ENCODE peak calls at places on chromosomes 5 and 9, in six cellular contexts. One of them, this sample, is unnamed.

GRCh38 chr5:142204219-142204618 is 95.6 kb downstream of the NDFIP1 start:
- DNase-seq in Peyer's patch: no peak
- DNase-seq in lower lobe of right lung: no peak
- DNase-seq in body of pancreas: no peak
- DNase-seq in AG09309: no peak
- DNase-seq in fibroblast of lung: no peak
- DNase-seq in this sample: no peak

GRCh38 chr5:170179626-170180025 is 53.2 kb upstream of the C5orf58 start:
- DNase-seq in AG09309: no peak
- DNase-seq in body of pancreas: no peak
- DNase-seq in fibroblast of lung: no peak
- DNase-seq in lower lobe of right lung: no peak
- DNase-seq in Peyer's patch: no peak
- DNase-seq in this sample: no peak

GRCh38 chr5:163964650-163965049 is 459.2 kb downstream of the MAT2B start:
- DNase-seq in lower lobe of right lung: no peak
- DNase-seq in Peyer's patch: no peak
- DNase-seq in body of pancreas: no peak
- DNase-seq in fibroblast of lung: peak; percentile 53
- DNase-seq in AG09309: no peak
- DNase-seq in this sample: no peak

GRCh38 chr5:56106837-56107236 is 112.1 kb upstream of the IL6ST start:
- DNase-seq in body of pancreas: no peak
- DNase-seq in lower lobe of right lung: no peak
- DNase-seq in fibroblast of lung: no peak
- DNase-seq in AG09309: no peak
- DNase-seq in Peyer's patch: no peak
- DNase-seq in this sample: no peak

GRCh38 chr5:177194278-177194677 is 60.7 kb downstream of the NSD1 start:
- DNase-seq in AG09309: peak; percentile 96
- DNase-seq in fibroblast of lung: peak; percentile 88
- DNase-seq in Peyer's patch: no peak
- DNase-seq in body of pancreas: no peak
- DNase-seq in lower lobe of right lung: no peak
- DNase-seq in this sample: no peak

GRCh38 chr9:132575005-132575609 is 7.3 kb upstream of the BARHL1 start:
- DNase-seq in Peyer's patch: peak; percentile 27
- DNase-seq in lower lobe of right lung: peak; percentile 69
- DNase-seq in fibroblast of lung: peak; percentile 72
- DNase-seq in body of pancreas: peak; percentile 63
- DNase-seq in AG09309: peak; percentile 8
- DNase-seq in this sample: no peak

GRCh38 chr5:59793000-59793399 is 100.5 kb downstream of the PDE4D start:
- DNase-seq in Peyer's patch: no peak
- DNase-seq in lower lobe of right lung: no peak
- DNase-seq in fibroblast of lung: peak; percentile 91
- DNase-seq in AG09309: peak; percentile 71
- DNase-seq in body of pancreas: no peak
- DNase-seq in this sample: no peak

GRCh38 chr5:126454081-126454480 is 30.9 kb downstream of the GRAMD2B start:
- DNase-seq in fibroblast of lung: no peak
- DNase-seq in Peyer's patch: no peak
- DNase-seq in AG09309: no peak
- DNase-seq in body of pancreas: no peak
- DNase-seq in lower lobe of right lung: no peak
- DNase-seq in this sample: no peak

GRCh38 chr9:131552030-131552429 is 6.7 kb downstream of the PRRT1B start:
- DNase-seq in lower lobe of right lung: no peak
- DNase-seq in AG09309: no peak
- DNase-seq in Peyer's patch: no peak
- DNase-seq in body of pancreas: no peak
- DNase-seq in fibroblast of lung: no peak
- DNase-seq in this sample: no peak

GRCh38 chr5:65076251-65076869 is 307.6 kb downstream of the CWC27 start:
- DNase-seq in AG09309: peak; percentile 46
- DNase-seq in body of pancreas: peak; percentile 17
- DNase-seq in fibroblast of lung: peak; percentile 75
- DNase-seq in lower lobe of right lung: peak; percentile 65
- DNase-seq in Peyer's patch: peak; percentile 69
- DNase-seq in this sample: no peak

GRCh38 chr5:180119886-180120220 is 48.3 kb upstream of the RNF130 start:
- DNase-seq in body of pancreas: no peak
- DNase-seq in lower lobe of right lung: no peak
- DNase-seq in AG09309: no peak
- DNase-seq in Peyer's patch: no peak
- DNase-seq in fibroblast of lung: no peak
- DNase-seq in this sample: no peak

GRCh38 chr5:1133510-1134255 is 21.8 kb upstream of the SLC12A7 start:
- DNase-seq in body of pancreas: no peak
- DNase-seq in Peyer's patch: no peak
- DNase-seq in lower lobe of right lung: no peak
- DNase-seq in fibroblast of lung: no peak
- DNase-seq in AG09309: no peak
- DNase-seq in this sample: no peak

GRCh38 chr5:103295871-103296270 is 37.3 kb downstream of the MACIR start:
- DNase-seq in Peyer's patch: no peak
- DNase-seq in AG09309: no peak
- DNase-seq in fibroblast of lung: no peak
- DNase-seq in lower lobe of right lung: no peak
- DNase-seq in body of pancreas: no peak
- DNase-seq in this sample: no peak

GRCh38 chr5:133637206-133637605 is 24.9 kb upstream of the FSTL4 start:
- DNase-seq in body of pancreas: no peak
- DNase-seq in lower lobe of right lung: no peak
- DNase-seq in fibroblast of lung: no peak
- DNase-seq in AG09309: no peak
- DNase-seq in Peyer's patch: no peak
- DNase-seq in this sample: no peak

GRCh38 chr5:121707196-121707595 is 144.5 kb upstream of the FTMT start:
- DNase-seq in fibroblast of lung: peak; percentile 56
- DNase-seq in Peyer's patch: no peak
- DNase-seq in AG09309: no peak
- DNase-seq in lower lobe of right lung: no peak
- DNase-seq in body of pancreas: no peak
- DNase-seq in this sample: no peak

GRCh38 chr5:78899922-78900362 is 85.2 kb downstream of the ARSB start:
- DNase-seq in body of pancreas: peak; percentile 76
- DNase-seq in fibroblast of lung: peak; percentile 70
- DNase-seq in Peyer's patch: no peak
- DNase-seq in AG09309: no peak
- DNase-seq in lower lobe of right lung: peak; percentile 50
- DNase-seq in this sample: no peak

GRCh38 chr9:124800306-124801259 is 23.6 kb downstream of the OLFML2A start:
- DNase-seq in Peyer's patch: peak; percentile 63
- DNase-seq in fibroblast of lung: peak; percentile 61
- DNase-seq in lower lobe of right lung: peak; percentile 75
- DNase-seq in body of pancreas: peak; percentile 44
- DNase-seq in AG09309: no peak
- DNase-seq in this sample: peak; percentile 30

GRCh38 chr5:95938766-95939165 is 22.9 kb downstream of the ELL2 start:
- DNase-seq in body of pancreas: no peak
- DNase-seq in Peyer's patch: no peak
- DNase-seq in lower lobe of right lung: no peak
- DNase-seq in fibroblast of lung: no peak
- DNase-seq in AG09309: no peak
- DNase-seq in this sample: no peak

GRCh38 chr5:177537389-177538361 is 16.7 kb downstream of the FAM193B start:
- DNase-seq in body of pancreas: peak; percentile 37
- DNase-seq in fibroblast of lung: peak; percentile 29
- DNase-seq in Peyer's patch: no peak
- DNase-seq in AG09309: peak; percentile 83
- DNase-seq in lower lobe of right lung: no peak
- DNase-seq in this sample: no peak

GRCh38 chr9:123457586-123457985 is 101.6 kb downstream of the CRB2 start:
- DNase-seq in AG09309: no peak
- DNase-seq in lower lobe of right lung: no peak
- DNase-seq in body of pancreas: no peak
- DNase-seq in fibroblast of lung: no peak
- DNase-seq in Peyer's patch: no peak
- DNase-seq in this sample: no peak

DNA sequence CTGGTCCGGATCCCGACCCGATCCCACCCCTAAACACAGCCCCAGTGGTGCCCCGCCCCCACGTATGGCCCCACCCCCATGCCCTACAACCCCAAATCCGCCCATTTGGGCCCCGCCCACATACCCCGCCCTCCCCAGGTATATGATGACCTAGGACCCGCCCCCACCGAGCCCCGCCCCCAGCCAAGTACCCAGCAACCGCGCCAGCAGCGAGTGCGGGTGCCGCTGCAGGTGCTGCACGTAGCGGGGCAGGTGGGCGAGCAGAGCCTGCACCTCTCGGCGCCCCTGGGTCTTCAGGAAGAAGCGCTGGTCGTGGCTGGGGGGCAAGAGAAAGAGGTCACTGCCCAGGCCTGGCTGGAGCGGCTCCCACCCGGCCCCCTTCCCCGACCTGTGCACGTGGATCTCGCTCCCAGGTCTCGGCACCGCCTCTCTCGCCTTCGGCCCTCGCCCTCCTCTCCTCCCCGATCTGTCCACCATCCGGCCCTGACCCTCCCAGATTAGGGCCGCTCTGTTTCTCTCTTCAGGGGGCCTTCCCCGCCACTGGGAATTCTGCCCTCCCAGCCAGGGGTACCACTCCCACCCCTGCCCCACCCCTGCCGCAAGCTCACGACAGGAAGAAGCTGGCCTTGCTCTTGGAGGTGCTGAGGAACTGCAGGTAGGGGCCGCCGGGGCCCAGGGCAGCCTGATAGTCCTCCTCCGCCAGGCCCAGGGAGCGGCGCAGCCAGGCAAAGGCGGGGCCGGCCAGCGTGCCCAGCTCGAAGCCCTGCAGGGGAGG is 2.9 kb downstream of the PIP5KL1 start:
- DNase-seq in body of pancreas: peak; percentile 68
- DNase-seq in AG09309: no peak
- DNase-seq in fibroblast of lung: no peak
- DNase-seq in Peyer's patch: peak; percentile 86
- DNase-seq in lower lobe of right lung: peak; percentile 84
- DNase-seq in this sample: no peak
- TF ChIP-seq CTCF in body of pancreas: no peak
- TF ChIP-seq CTCF in AG09309: no peak
- TF ChIP-seq CTCF in fibroblast of lung: no peak
- TF ChIP-seq CTCF in Peyer's patch: no peak
- TF ChIP-seq CTCF in lower lobe of right lung: no peak
- TF ChIP-seq CTCF in this sample: no peak

DNA sequence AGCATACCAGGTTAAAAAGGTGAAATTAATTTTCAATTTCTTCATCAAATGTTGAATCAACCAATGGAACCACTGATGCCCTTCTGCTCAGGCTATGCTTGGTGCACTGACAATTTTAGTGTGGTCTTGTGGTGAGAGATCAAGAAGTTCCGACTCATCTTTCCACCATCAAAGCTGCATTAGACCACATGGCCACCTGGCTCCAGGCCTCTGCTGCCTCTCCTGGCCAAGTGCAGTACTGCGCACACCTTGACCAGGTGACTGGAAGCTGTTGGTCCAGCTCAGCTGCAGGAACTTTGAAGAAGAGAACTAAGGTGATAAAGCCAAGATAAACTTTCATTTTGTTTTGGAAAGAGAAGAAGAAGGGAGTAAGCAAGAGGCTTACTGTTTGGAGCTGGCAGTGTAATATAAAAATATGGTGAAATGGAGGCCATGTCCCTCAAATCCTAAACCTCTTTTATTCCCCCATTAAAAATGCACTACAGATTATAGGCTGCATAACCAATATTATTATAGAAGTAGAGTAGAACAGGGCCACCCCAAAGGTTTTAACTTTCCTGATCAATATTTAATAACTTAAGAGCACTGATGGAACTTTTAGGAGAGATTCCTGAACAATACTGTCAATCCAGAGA is 315.5 kb upstream of the C9orf72 start:
- DNase-seq in body of pancreas: peak; percentile 33
- DNase-seq in AG09309: no peak
- DNase-seq in fibroblast of lung: no peak
- DNase-seq in lower lobe of right lung: no peak
- DNase-seq in Peyer's patch: no peak
- DNase-seq in this sample: no peak
- TF ChIP-seq CTCF in body of pancreas: peak; percentile 51
- TF ChIP-seq CTCF in AG09309: peak; percentile 42
- TF ChIP-seq CTCF in fibroblast of lung: no peak
- TF ChIP-seq CTCF in lower lobe of right lung: peak; percentile 70
- TF ChIP-seq CTCF in Peyer's patch: peak; percentile 14
- TF ChIP-seq CTCF in this sample: no peak

DNA sequence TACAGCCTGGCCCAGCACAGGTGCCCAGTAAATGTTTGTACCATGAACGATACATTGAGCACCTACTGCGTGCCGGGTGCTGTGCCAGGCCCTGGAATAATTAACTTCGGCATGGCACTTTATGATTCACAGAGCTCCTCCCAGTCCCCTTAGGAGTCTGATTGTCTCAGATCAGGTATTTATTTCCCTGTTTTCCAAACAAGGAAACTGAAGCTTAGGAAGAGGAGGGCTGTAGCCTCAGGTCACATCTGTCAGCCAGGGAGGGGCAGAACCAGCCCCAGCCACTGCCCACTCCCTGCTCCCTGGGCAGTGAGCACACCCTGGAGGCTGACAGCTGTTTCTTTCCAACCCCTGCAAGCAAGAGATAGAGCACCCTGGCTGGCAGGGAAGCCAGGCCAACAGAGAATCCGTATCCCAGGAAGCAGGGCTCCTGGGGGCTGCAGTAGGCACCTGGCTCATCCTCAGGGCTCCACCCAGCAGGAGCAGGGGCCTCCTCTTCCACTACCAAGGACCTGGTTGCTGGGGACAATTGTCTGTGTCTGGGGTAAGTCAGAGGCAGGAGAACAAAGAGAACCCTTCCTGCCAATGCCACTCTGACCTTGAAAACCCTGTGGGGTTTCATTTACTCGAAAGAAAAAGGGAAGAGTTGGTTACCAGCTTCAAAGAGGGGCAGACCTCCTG is 69.0 kb downstream of the DAB2IP start:
- DNase-seq in Peyer's patch: no peak
- DNase-seq in fibroblast of lung: no peak
- DNase-seq in AG09309: no peak
- DNase-seq in body of pancreas: no peak
- DNase-seq in lower lobe of right lung: no peak
- DNase-seq in this sample: no peak
- TF ChIP-seq CTCF in Peyer's patch: no peak
- TF ChIP-seq CTCF in fibroblast of lung: no peak
- TF ChIP-seq CTCF in AG09309: no peak
- TF ChIP-seq CTCF in body of pancreas: no peak
- TF ChIP-seq CTCF in lower lobe of right lung: no peak
- TF ChIP-seq CTCF in this sample: no peak

GRCh38 chr9:36995927-36996471 is 38.1 kb downstream of the PAX5 start:
- DNase-seq in body of pancreas: peak; percentile 77
- DNase-seq in lower lobe of right lung: no peak
- DNase-seq in AG09309: no peak
- DNase-seq in Peyer's patch: peak; percentile 76
- DNase-seq in fibroblast of lung: peak; percentile 44
- DNase-seq in this sample: peak; percentile 56
- TF ChIP-seq CTCF in body of pancreas: peak; percentile 63
- TF ChIP-seq CTCF in lower lobe of right lung: peak; percentile 44
- TF ChIP-seq CTCF in AG09309: peak; percentile 69
- TF ChIP-seq CTCF in Peyer's patch: peak; percentile 40
- TF ChIP-seq CTCF in fibroblast of lung: peak; percentile 53
- TF ChIP-seq CTCF in this sample: no peak

DNA sequence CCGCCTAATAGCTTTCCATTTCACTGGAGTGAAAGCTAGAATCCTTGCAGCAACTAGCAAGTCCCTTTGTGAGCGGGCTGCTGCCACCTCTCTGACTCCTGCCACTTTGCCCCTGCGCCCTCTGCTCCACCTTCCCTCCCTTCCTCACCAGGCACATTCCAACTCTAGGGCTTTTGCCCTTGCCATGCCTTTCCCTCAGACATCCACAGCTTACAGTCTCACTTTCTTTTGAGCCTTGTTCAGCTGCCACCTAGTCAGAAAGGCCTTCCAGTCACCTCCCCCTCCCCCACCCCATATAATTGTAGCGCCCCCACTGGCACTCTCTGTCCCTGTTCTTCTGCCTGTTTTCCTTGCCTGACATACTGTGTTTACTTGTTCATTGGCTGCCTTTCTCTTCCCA is 31.0 kb downstream of the CYSTM1 start:
- DNase-seq in AG09309: no peak
- DNase-seq in Peyer's patch: no peak
- DNase-seq in fibroblast of lung: no peak
- DNase-seq in lower lobe of right lung: no peak
- DNase-seq in body of pancreas: no peak
- DNase-seq in this sample: no peak
- TF ChIP-seq CTCF in AG09309: no peak
- TF ChIP-seq CTCF in Peyer's patch: no peak
- TF ChIP-seq CTCF in fibroblast of lung: no peak
- TF ChIP-seq CTCF in lower lobe of right lung: no peak
- TF ChIP-seq CTCF in body of pancreas: no peak
- TF ChIP-seq CTCF in this sample: no peak

This sample was measured in activated B cell treated with CpG ODN at 0.5 μM for 24 hours.